ENCODE peak calls at places on chromosomes 4 and X, in ten cellular contexts. Y is iris pigment epithelial cell; U is nucleus accumbens; D is neural crest cell; T is GM10248; M is smooth muscle cell of the brain vasculature; W is cardiac fibroblast; Q is activated CD4-positive, alpha-beta T cell treated with anti-CD3 and anti-CD28 coated beads, Interleukin-2, amount 10 ng/mL, durations not matched to agents 7 days and 5 days; J is colonic mucosa; X is WTC11. S is an unnamed sample.

GRCh38 chr4:48693856-48694574 is 86.1 kb downstream of the FRYL start:
- DNase-seq in Y (no peak), U (no peak), D (no peak), T (no peak), M (no peak), W (no peak), Q (no peak), J (no peak), X (no peak), S (no peak)

GRCh38 chr4:27123769-27124124 is 263.1 kb downstream of the STIM2 start:
- DNase-seq in Y (no peak), U (no peak), D (no peak), T (no peak), M (no peak), W (no peak), Q (no peak), J (no peak), X (no peak), S (no peak)

GRCh38 chr4:37767019-37767418 is 59.5 kb upstream of the PGM2 start:
- DNase-seq in Y (no peak), U (no peak), D (no peak), T (no peak), M (no peak), W (no peak), Q (no peak), J (no peak), X (no peak), S (no peak)

GRCh38 chr4:978957-979701 is 5.8 kb upstream of the DGKQ start:
- DNase-seq in Y (peak; percentile 73), U (no peak), D (no peak), T (no peak), M (no peak), W (peak; percentile 66), Q (no peak), J (no peak), X (no peak), S (no peak)

GRCh38 chrX:2498781-2499302 is 1.9 kb downstream of the DHRSX start:
- DNase-seq in Y (peak; percentile 36), U (no peak), D (no peak), T (no peak), M (no peak), W (peak; percentile 33), Q (no peak), J (peak; percentile 52), X (no peak), S (no peak)

GRCh38 chr4:147799986-147800555 is 68.2 kb downstream of the ARHGAP10 start:
- DNase-seq in Y (peak; percentile 50), U (no peak), D (no peak), T (peak; percentile 74), M (no peak), W (no peak), Q (peak; percentile 77), J (no peak), X (no peak), S (no peak)

GRCh38 chrX:154696328-154697045 is 43.1 kb upstream of the CTAG2 start:
- DNase-seq in Y (peak; percentile 81), U (no peak), D (no peak), T (no peak), M (no peak), W (peak; percentile 89), Q (no peak), J (no peak), X (no peak), S (no peak)

GRCh38 chr4:8159522-8160232 is 1.1 kb upstream of the ABLIM2 start:
- DNase-seq in Y (no peak), U (no peak), D (no peak), T (no peak), M (no peak), W (no peak), Q (no peak), J (no peak), X (no peak), S (no peak)

GRCh38 chr4:40822781-40823180 is 73.0 kb downstream of the NSUN7 start:
- DNase-seq in Y (no peak), U (no peak), D (no peak), T (no peak), M (no peak), W (no peak), Q (no peak), J (no peak), X (no peak), S (no peak)

GRCh38 chrX:150983526-150984163 is 510 bp downstream of the HMGB3 start:
- DNase-seq in Y (no peak), U (no peak), D (no peak), T (no peak), M (no peak), W (no peak), Q (peak; percentile 5), J (no peak), X (no peak), S (no peak)

GRCh38 chr4:133136833-133137232 is 12.3 kb upstream of the PCDH10 start:
- DNase-seq in Y (no peak), U (no peak), D (no peak), T (no peak), M (no peak), W (no peak), Q (no peak), J (no peak), X (no peak), S (no peak)

GRCh38 chr4:121138014-121138413 is 26.1 kb downstream of the TNIP3 start:
- DNase-seq in Y (no peak), U (no peak), D (no peak), T (no peak), M (no peak), W (no peak), Q (no peak), J (no peak), X (no peak), S (no peak)

GRCh38 chr4:6751611-6752485 is 30.7 kb upstream of the KIAA0232 start:
- DNase-seq in Y (no peak), U (no peak), D (no peak), T (no peak), M (no peak), W (no peak), Q (peak; percentile 15), J (no peak), X (no peak), S (no peak)

GRCh38 chr4:119795986-119796578 is 167.5 kb upstream of the PDE5A start:
- DNase-seq in Y (no peak), U (no peak), D (no peak), T (no peak), M (no peak), W (no peak), Q (no peak), J (no peak), X (no peak), S (no peak)

GRCh38 chrX:96183843-96184242 is 500.8 kb upstream of the DIAPH2 start:
- DNase-seq in Y (peak; percentile 1), U (no peak), D (no peak), T (no peak), M (no peak), W (peak; percentile 31), Q (no peak), J (no peak), X (no peak), S (no peak)

GRCh38 chrX:118726887-118727685 is at the start of gene IL13RA1:
- DNase-seq in Y (peak; percentile 87), U (no peak), D (peak; percentile 54), T (peak; percentile 55), M (peak; percentile 52), W (peak; percentile 72), Q (no peak), J (peak; percentile 77), X (peak; percentile 80), S (no peak)

GRCh38 chr4:84582988-84583870 is at the start of gene CDS1:
- DNase-seq in Y (no peak), U (peak; percentile 31), D (peak; percentile 16), T (peak; percentile 12), M (no peak), W (no peak), Q (peak; percentile 19), J (peak; percentile 80), X (peak; percentile 54), S (no peak)

GRCh38 chr4:53776141-53776540 is 184.9 kb upstream of the LNX1 start:
- DNase-seq in Y (no peak), U (no peak), D (no peak), T (no peak), M (no peak), W (no peak), Q (no peak), J (no peak), X (no peak), S (no peak)

GRCh38 chr4:5785806-5786680 is 75.0 kb downstream of the EVC start:
- DNase-seq in Y (peak; percentile 93), U (no peak), D (no peak), T (no peak), M (no peak), W (peak; percentile 96), Q (no peak), J (no peak), X (no peak), S (no peak)

GRCh38 chrX:46165411-46165810 is 379.8 kb downstream of the ZNF674 start:
- DNase-seq in Y (peak; percentile 34), U (no peak), D (no peak), T (no peak), M (no peak), W (peak; percentile 56), Q (no peak), J (no peak), X (no peak), S (no peak)

GRCh38 chr4:112327950-112328349 is 30.8 kb downstream of the ALPK1 start:
- DNase-seq in Y (peak; percentile 63), U (no peak), D (no peak), T (peak; percentile 57), M (peak; percentile 40), W (peak; percentile 78), Q (peak; percentile 20), J (no peak), X (no peak), S (no peak)

GRCh38 chr4:140187316-140187695 is 33.3 kb upstream of the MAML3 start:
- DNase-seq in Y (peak; percentile 11), U (no peak), D (no peak), T (no peak), M (no peak), W (no peak), Q (no peak), J (no peak), X (no peak), S (no peak)

GRCh38 chrX:45322820-45323219 is 122.1 kb upstream of the DIPK2B start:
- DNase-seq in Y (peak; percentile 46), U (no peak), D (no peak), T (no peak), M (no peak), W (peak; percentile 55), Q (no peak), J (no peak), X (no peak), S (no peak)

S was measured in caudate nucleus.